ENCODE peak calls at places on chromosomes 3 and 15, in ten cellular contexts. S is lower lobe of right lung, U is astrocyte, K is mammary epithelial cell, F is heart left ventricle, X is ovary, Z is transverse colon, D is BE2C, H is K562, N is A673. G is an unnamed sample.

GRCh38 chr3:117549716-117550115 is 840.1 kb downstream of the TUSC7 start:
- DNase-seq in S (no peak), U (no peak), K (no peak), F (no peak), X (no peak), Z (no peak), D (no peak), H (no peak), N (peak; percentile 5), G (no peak)

GRCh38 chr3:98647197-98647596 is 53.8 kb upstream of the CPOX start:
- DNase-seq in S (no peak), U (no peak), K (no peak), F (no peak), X (no peak), Z (no peak), D (no peak), H (no peak), N (no peak), G (no peak)

GRCh38 chr3:5466752-5467151 is 279.2 kb downstream of the EDEM1 start:
- DNase-seq in S (no peak), U (no peak), K (no peak), F (no peak), X (no peak), Z (no peak), D (no peak), H (no peak), N (no peak), G (no peak)

GRCh38 chr3:172009736-172010254 is 29.6 kb upstream of the FNDC3B start:
- DNase-seq in S (no peak), U (no peak), K (no peak), F (no peak), X (no peak), Z (no peak), D (no peak), H (no peak), N (no peak), G (no peak)

GRCh38 chr3:184993394-184993793 is 159.5 kb downstream of the C3orf70 start:
- DNase-seq in S (no peak), U (no peak), K (no peak), F (no peak), X (no peak), Z (no peak), D (no peak), H (no peak), N (no peak), G (no peak)

GRCh38 chr15:48628832-48629231 is 16.7 kb downstream of the FBN1 start:
- DNase-seq in S (no peak), U (peak; percentile 42), K (no peak), F (no peak), X (no peak), Z (no peak), D (no peak), H (no peak), N (no peak), G (no peak)

GRCh38 chr15:71136159-71137137 is 21.2 kb downstream of the THSD4 start:
- DNase-seq in S (no peak), U (peak; percentile 83), K (peak; percentile 85), F (peak; percentile 36), X (no peak), Z (no peak), D (no peak), H (no peak), N (peak; percentile 97), G (no peak)

GRCh38 chr3:177590826-177591225 is 393.5 kb upstream of the TBL1XR1 start:
- DNase-seq in S (no peak), U (no peak), K (peak; percentile 46), F (no peak), X (no peak), Z (no peak), D (no peak), H (no peak), N (no peak), G (no peak)

GRCh38 chr15:33226559-33227181 is 32.2 kb upstream of the FMN1 start:
- DNase-seq in S (no peak), U (peak; percentile 24), K (peak; percentile 54), F (peak; percentile 52), X (no peak), Z (peak; percentile 33), D (peak; percentile 75), H (no peak), N (peak; percentile 80), G (peak; percentile 59)

GRCh38 chr3:1798711-1799410 is 299.8 kb upstream of the CNTN4 start:
- DNase-seq in S (no peak), U (no peak), K (no peak), F (no peak), X (no peak), Z (no peak), D (no peak), H (no peak), N (no peak), G (no peak)

GRCh38 chr3:13598926-13599886 is 50.3 kb downstream of the FBLN2 start:
- DNase-seq in S (no peak), U (no peak), K (peak; percentile 54), F (no peak), X (no peak), Z (no peak), D (no peak), H (no peak), N (no peak), G (no peak)

GRCh38 chr3:182104811-182105316 is 393.1 kb downstream of the SOX2 start:
- DNase-seq in S (no peak), U (no peak), K (no peak), F (no peak), X (no peak), Z (no peak), D (no peak), H (no peak), N (no peak), G (no peak)

GRCh38 chr3:154954750-154955149 is 125.4 kb upstream of the MME start:
- DNase-seq in S (no peak), U (no peak), K (peak; percentile 40), F (no peak), X (no peak), Z (no peak), D (no peak), H (peak; percentile 17), N (peak; percentile 18), G (no peak)
- H3K4me1 ChIP-seq in S (no peaks in the 10 kb centered on the region), U (no peaks in the 10 kb centered on the region), K (no peaks in the 10 kb centered on the region), F (no peaks in the 10 kb centered on the region), X (no peaks in the 10 kb centered on the region), Z (no peaks in the 10 kb centered on the region), D (no peaks in the 10 kb centered on the region), H (no peaks in the 10 kb centered on the region), N (no peaks in the 10 kb centered on the region), G (no peaks in the 10 kb centered on the region)

GRCh38 chr3:197224034-197224444 is 74.4 kb downstream of the DLG1 start:
- DNase-seq in S (no peak), U (peak; percentile 44), K (peak; percentile 37), F (no peak), X (no peak), Z (no peak), D (no peak), H (peak; percentile 49), N (peak; percentile 82), G (no peak)
- TF ChIP-seq CTCF in S (peak; percentile 53), U (peak; percentile 48), K (peak; percentile 46), F (peak; percentile 70), X (no peak), Z (peak; percentile 48), D (peak; percentile 73), H (peak; percentile 46), N (peak; percentile 75), G (peak; percentile 65)

GRCh38 chr3:15979900-15980299 is 182.1 kb upstream of the ANKRD28 start:
- DNase-seq in S (no peak), U (no peak), K (no peak), F (no peak), X (no peak), Z (no peak), D (no peak), H (no peak), N (no peak), G (no peak)

GRCh38 chr3:15982667-15983145 is 184.9 kb upstream of the ANKRD28 start:
- DNase-seq in S (no peak), U (peak; percentile 97), K (peak; percentile 99), F (peak; percentile 25), X (no peak), Z (no peak), D (no peak), H (no peak), N (peak; percentile 22), G (peak; percentile 24)

GRCh38 chr3:15983693-15984092 is 185.9 kb upstream of the ANKRD28 start:
- DNase-seq in S (no peak), U (no peak), K (no peak), F (no peak), X (no peak), Z (no peak), D (no peak), H (no peak), N (no peak), G (no peak)

GRCh38 chr3:15983232-15983631 is 185.5 kb upstream of the ANKRD28 start:
- DNase-seq in S (no peak), U (peak; percentile 68), K (peak; percentile 90), F (no peak), X (no peak), Z (no peak), D (no peak), H (no peak), N (no peak), G (no peak)

GRCh38 chr3:15982243-15982642 is 184.5 kb upstream of the ANKRD28 start:
- DNase-seq in S (no peak), U (no peak), K (no peak), F (no peak), X (no peak), Z (no peak), D (no peak), H (no peak), N (no peak), G (no peak)
- H3K4me3 ChIP-seq in S (no peak overlapping the region), U (peak overlapping the region; percentile 13), K (no peak overlapping the region), F (no peak overlapping the region), X (no peak overlapping the region), Z (no peak overlapping the region), D (no peak overlapping the region), H (no peak overlapping the region), N (no peak overlapping the region), G (no peak overlapping the region)

GRCh38 chr3:141412936-141413354 is 44.6 kb downstream of the ZBTB38 start:
- DNase-seq in S (peak; percentile 89), U (peak; percentile 81), K (peak; percentile 64), F (peak; percentile 89), X (peak; percentile 91), Z (peak; percentile 76), D (no peak), H (no peak), N (peak; percentile 43), G (peak; percentile 91)
- H3K4me1 ChIP-seq in S (peaks cover 86% of the 10 kb centered on the region), U (peaks cover 60% of the 10 kb centered on the region), K (peaks cover 41% of the 10 kb centered on the region), F (peaks cover 13% of the 10 kb centered on the region), X (peaks cover 28% of the 10 kb centered on the region), Z (peaks cover 58% of the 10 kb centered on the region), D (peaks cover 15% of the 10 kb centered on the region), H (peaks cover 28% of the 10 kb centered on the region), N (peaks cover 41% of the 10 kb centered on the region), G (peaks cover 70% of the 10 kb centered on the region)

GRCh38 chr15:74889882-74890768 is at the start of gene MPI:
- DNase-seq in S (peak; percentile 92), U (peak; percentile 61), K (peak; percentile 72), F (peak; percentile 86), X (peak; percentile 77), Z (peak; percentile 90), D (peak; percentile 94), H (peak; percentile 91), N (peak; percentile 92), G (peak; percentile 86)
- TF ChIP-seq CTCF in S (no peak), U (no peak), K (no peak), F (no peak), X (peak; percentile 32), Z (peak; percentile 22), D (no peak), H (no peak), N (no peak), G (peak; percentile 7)

GRCh38 chr15:62392411-62392810 is 227.3 kb upstream of the C2CD4B start:
- DNase-seq in S (no peak), U (peak; percentile 64), K (no peak), F (peak; percentile 18), X (no peak), Z (peak; percentile 23), D (peak; percentile 32), H (no peak), N (no peak), G (peak; percentile 34)
- H3K4me3 ChIP-seq in S (peak overlapping the region; percentile 94), U (peak overlapping the region; percentile 90), K (peak overlapping the region; percentile 73), F (peak overlapping the region; percentile 91), X (peak overlapping the region; percentile 66), Z (peak overlapping the region; percentile 71), D (peak overlapping the region; percentile 94), H (no peak overlapping the region), N (peak overlapping the region; percentile 90), G (peak overlapping the region; percentile 91)